ENCODE peak calls at places on chromosome X, in ten cellular contexts. R is HL-60; E is pancreas; O is GM12864; I is sigmoid colon; J is fibroblast of lung; B is right lobe of liver; D is fibroblast of the aortic adventitia; V is CD8-positive, alpha-beta T cell; K is PC-9. T is an unnamed sample.

GRCh38 chrX:45986971-45987370 is 558.2 kb downstream of the ZNF674 start:
- DNase-seq in K (no peak), I (no peak), J (no peak), B (no peak), D (peak; percentile 1), V (no peak), R (no peak), E (no peak), O (no peak), T (no peak)

GRCh38 chrX:53241558-53241957 is 16.6 kb upstream of the KDM5C start:
- DNase-seq in K (no peak), B (no peak), E (no peak), J (no peak), R (no peak), D (no peak), I (no peak), V (no peak), O (no peak), T (no peak)

GRCh38 chrX:34404386-34405070 is 252.6 kb downstream of the TMEM47 start:
- DNase-seq in I (peak; percentile 78), R (no peak), B (peak; percentile 80), O (no peak), E (no peak), J (peak; percentile 52), V (no peak), D (peak; percentile 38), K (no peak), T (no peak)

GRCh38 chrX:10974920-10975319 is 136.2 kb upstream of the HCCS start:
- DNase-seq in O (no peak), E (no peak), B (no peak), R (no peak), V (no peak), I (no peak), J (no peak), K (no peak), D (no peak), T (no peak)

GRCh38 chrX:110561036-110561435 is 202.4 kb downstream of the RTL9 start:
- DNase-seq in D (peak; percentile 73), E (no peak), K (peak; percentile 1), O (no peak), V (no peak), I (no peak), J (no peak), B (no peak), R (no peak), T (no peak)

GRCh38 chrX:107549504-107549903 is 78.8 kb upstream of the PRPS1 start:
- DNase-seq in E (no peak), R (no peak), I (no peak), O (no peak), K (no peak), D (no peak), V (peak; percentile 36), B (no peak), J (no peak), T (no peak)

GRCh38 chrX:22081475-22082092 is 49.5 kb downstream of the PHEX start:
- DNase-seq in I (peak; percentile 66), V (peak; percentile 30), K (peak; percentile 13), R (peak; percentile 52), E (peak; percentile 52), B (peak; percentile 51), O (peak; percentile 8), J (peak; percentile 73), D (peak; percentile 81), T (peak; percentile 1)

GRCh38 chrX:154063234-154063633 is 34.3 kb downstream of the MECP2 start:
- DNase-seq in R (no peak), O (no peak), V (no peak), J (no peak), K (no peak), D (no peak), I (no peak), B (no peak), E (no peak), T (no peak)

GRCh38 chrX:54045563-54046228 is 1.4 kb upstream of the PHF8 start:
- DNase-seq in O (no peak), B (no peak), K (no peak), E (no peak), V (no peak), D (no peak), I (no peak), J (no peak), R (no peak), T (peak; percentile 93)

GRCh38 chrX:2478546-2479419 is 22.0 kb downstream of the DHRSX start:
- DNase-seq in D (no peak), J (no peak), R (no peak), E (no peak), O (no peak), V (no peak), I (no peak), K (no peak), B (no peak), T (no peak)

GRCh38 chrX:38215141-38215540 is 5.5 kb downstream of the SRPX start:
- DNase-seq in V (no peak), R (no peak), O (no peak), E (no peak), K (no peak), J (no peak), D (peak; percentile 93), B (no peak), I (no peak), T (no peak)

GRCh38 chrX:148574247-148574973 is 74.0 kb downstream of the AFF2 start:
- DNase-seq in O (no peak), E (no peak), I (no peak), K (no peak), R (no peak), B (no peak), D (no peak), J (no peak), V (no peak), T (no peak)

GRCh38 chrX:63750846-63751245 is 34.2 kb downstream of the ARHGEF9 start:
- DNase-seq in J (no peak), E (no peak), I (no peak), V (no peak), K (no peak), B (no peak), O (no peak), R (no peak), D (no peak), T (no peak)

GRCh38 chrX:41333744-41333993 is 293 bp upstream of the DDX3X start:
- DNase-seq in I (peak; percentile 94), J (peak; percentile 92), O (peak; percentile 67), R (peak; percentile 85), B (no peak), D (peak; percentile 96), K (no peak), V (peak; percentile 80), E (no peak), T (peak; percentile 67)

GRCh38 chrX:46574337-46574940 is 874 bp downstream of the CHST7 start:
- DNase-seq in D (no peak), B (no peak), R (no peak), K (no peak), I (no peak), J (no peak), O (no peak), V (no peak), E (no peak), T (no peak)

GRCh38 chrX:47707031-47707780 is 48.2 kb upstream of the UXT start:
- DNase-seq in J (peak; percentile 4), B (no peak), I (no peak), R (no peak), D (peak; percentile 33), V (no peak), O (no peak), E (no peak), K (no peak), T (no peak)

GRCh38 chrX:9341305-9342201 is 123.3 kb upstream of the TBL1X start:
- DNase-seq in J (peak; percentile 84), I (peak; percentile 84), E (peak; percentile 65), K (no peak), B (peak; percentile 59), D (peak; percentile 57), V (peak; percentile 72), R (peak; percentile 84), O (no peak), T (no peak)
- TF ChIP-seq CTCF in J (no peak), I (no peak), E (no peak), K (no peak), B (no peak), D (no peak), V (no peak), R (no peak), O (no peak), T (no peak)

GRCh38 chrX:135050603-135051002 is 1.3 kb downstream of the RTL8A start:
- DNase-seq in E (no peak), B (no peak), I (no peak), D (no peak), O (no peak), V (no peak), J (no peak), K (no peak), R (no peak), T (no peak)
- H3K4me3 ChIP-seq in E (no peak overlapping the region), B (no peak overlapping the region), I (no peak overlapping the region), D (peak overlapping the region; percentile 71), O (no peak overlapping the region), V (no peak overlapping the region), J (peak overlapping the region; percentile 67), K (peak overlapping the region; percentile 91), R (no peak overlapping the region), T (peak overlapping the region; percentile 66)

GRCh38 chrX:68084765-68085164 is 348.5 kb downstream of the OPHN1 start:
- DNase-seq in R (peak; percentile 58), E (no peak), O (no peak), B (peak; percentile 41), K (no peak), V (no peak), I (no peak), D (peak; percentile 80), J (peak; percentile 65), T (no peak)
- TF ChIP-seq CTCF in R (no peak), E (no peak), O (no peak), B (no peak), K (no peak), V (no peak), I (no peak), D (no peak), J (no peak), T (no peak)

DNA sequence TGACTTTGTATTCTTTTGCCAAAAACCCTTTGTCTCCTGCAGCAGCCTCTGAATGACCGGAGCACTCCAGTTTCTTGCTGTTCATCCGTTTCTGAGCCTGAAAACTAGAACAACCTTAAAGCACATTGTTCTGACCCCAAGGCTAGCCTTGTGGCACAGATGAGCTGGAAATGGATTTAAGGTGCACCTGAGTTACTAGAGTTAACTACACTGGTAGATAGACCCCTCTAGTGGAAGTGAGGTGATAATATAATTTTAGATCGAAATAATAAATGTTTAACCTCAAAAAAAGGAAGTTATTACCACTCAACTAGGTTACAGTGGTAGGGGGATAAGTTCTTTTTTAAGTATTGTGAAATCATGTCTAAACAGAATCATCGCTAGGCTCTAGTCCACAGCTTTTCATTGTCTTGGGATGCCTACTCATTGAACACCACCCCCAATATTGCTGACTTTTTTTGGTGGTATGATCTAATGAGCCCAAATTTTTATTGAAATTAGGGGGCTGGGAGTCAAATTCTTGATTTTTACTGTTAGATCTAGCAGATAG is 2.7 kb downstream of the PLS3 start:
- DNase-seq in V (no peak), E (no peak), O (no peak), K (no peak), R (no peak), D (peak; percentile 36), I (no peak), B (no peak), J (no peak), T (no peak)
- H3K4me3 ChIP-seq in V (no peak overlapping the region), E (no peak overlapping the region), O (no peak overlapping the region), K (peak overlapping the region; percentile 85), R (no peak overlapping the region), D (peak overlapping the region; percentile 78), I (no peak overlapping the region), B (no peak overlapping the region), J (peak overlapping the region; percentile 74), T (no peak overlapping the region)

T was measured in LNCaP clone FGC.